ENCODE peak calls at places on chromosomes 3 and 15, in six cellular contexts. V is dermis blood vessel endothelial cell; S is adrenal gland; P is activated naive CD4-positive, alpha-beta T cell treated with Interleukin-2 at 50 U/mL for 16 hours; I is ACHN; D is iris pigment epithelial cell. F is an unnamed sample.

GRCh38 chr15:77634266-77634962 is 1.7 kb upstream of the LINGO1 start:
- DNase-seq in P (peak; percentile 60), S (peak; percentile 58), D (peak; percentile 72), V (peak; percentile 79), I (peak; percentile 66), F (peak; percentile 82)

GRCh38 chr15:50665938-50666337 is 20.7 kb downstream of the TRPM7 start:
- DNase-seq in D (no peak), V (no peak), I (no peak), S (no peak), P (no peak), F (no peak)

GRCh38 chr3:60064210-60065178 is 1014.7 kb upstream of the CFAP20DC start:
- DNase-seq in S (no peak), P (no peak), I (no peak), V (no peak), D (peak; percentile 57), F (no peak)

GRCh38 chr15:90142216-90143175 is 40.2 kb upstream of the IDH2 start:
- DNase-seq in V (no peak), S (no peak), I (no peak), P (peak; percentile 54), D (no peak), F (peak; percentile 75)

GRCh38 chr3:84601303-84601702 is 357.5 kb upstream of the CADM2 start:
- DNase-seq in S (no peak), I (no peak), V (no peak), D (peak; percentile 55), P (no peak), F (no peak)

GRCh38 chr3:179452166-179452544 is 885 bp upstream of the GNB4 start:
- DNase-seq in S (no peak), D (peak; percentile 84), I (no peak), V (peak; percentile 72), P (no peak), F (no peak)

GRCh38 chr3:149507491-149508324 is 33.2 kb downstream of the TM4SF4 start:
- DNase-seq in I (no peak), P (no peak), D (peak; percentile 57), S (peak; percentile 21), V (peak; percentile 44), F (no peak)

GRCh38 chr15:68650901-68651709 is 72.3 kb downstream of the CORO2B start:
- DNase-seq in P (peak; percentile 43), V (peak; percentile 72), D (no peak), I (peak; percentile 27), S (peak; percentile 71), F (peak; percentile 78)

GRCh38 chr3:174958671-174959328 is 99.7 kb downstream of the NAALADL2 start:
- DNase-seq in V (no peak), S (no peak), I (no peak), P (no peak), D (no peak), F (no peak)

GRCh38 chr3:16366581-16366980 is 101.6 kb downstream of the OXNAD1 start:
- DNase-seq in I (no peak), S (no peak), V (no peak), P (no peak), D (no peak), F (no peak)

GRCh38 chr3:156148345-156148945 is 28.1 kb downstream of the KCNAB1 start:
- DNase-seq in P (no peak), I (no peak), S (no peak), D (no peak), V (no peak), F (no peak)

GRCh38 chr3:169575381-169575780 is 88.1 kb downstream of the MECOM start:
- DNase-seq in P (no peak), S (no peak), V (peak; percentile 75), D (peak; percentile 23), I (no peak), F (no peak)

GRCh38 chr15:64536244-64536836 is 76.0 kb downstream of the ZNF609 start:
- DNase-seq in P (no peak), V (peak; percentile 90), I (peak; percentile 78), D (peak; percentile 89), S (no peak), F (no peak)

GRCh38 chr3:53688066-53688465 is 158.2 kb downstream of the CHDH start:
- DNase-seq in D (no peak), V (no peak), S (no peak), P (no peak), I (no peak), F (no peak)

GRCh38 chr3:13890377-13891016 is 10.6 kb upstream of the WNT7A start:
- DNase-seq in I (no peak), P (peak; percentile 35), V (no peak), D (no peak), S (no peak), F (peak; percentile 76)

GRCh38 chr3:15220056-15220455 is 14.0 kb downstream of the CAPN7 start:
- DNase-seq in V (no peak), P (no peak), I (no peak), D (no peak), S (no peak), F (no peak)

GRCh38 chr3:167684389-167684993 is 30.7 kb upstream of the WDR49 start:
- DNase-seq in P (peak; percentile 3), V (peak; percentile 80), I (peak; percentile 69), D (peak; percentile 54), S (peak; percentile 70), F (no peak)

GRCh38 chr3:124761250-124761796 is 31.1 kb downstream of the UMPS start:
- DNase-seq in P (peak; percentile 76), D (peak; percentile 92), S (peak; percentile 95), V (peak; percentile 88), I (peak; percentile 67), F (peak; percentile 90)

GRCh38 chr3:24495334-24495994 is 814 bp upstream of the THRB start:
- DNase-seq in P (no peak), S (peak; percentile 72), I (no peak), V (no peak), D (no peak), F (no peak)

GRCh38 chr3:178097576-178097975 is 438.7 kb upstream of the KCNMB2 start:
- DNase-seq in I (no peak), S (peak; percentile 48), D (peak; percentile 92), P (no peak), V (no peak), F (no peak)

GRCh38 chr3:14497321-14497720 is 42.8 kb downstream of the GRIP2 start:
- DNase-seq in P (no peak), I (no peak), S (no peak), V (no peak), D (no peak), F (no peak)

GRCh38 chr3:21942328-21942727 is 191.3 kb upstream of the ZNF385D start:
- DNase-seq in I (no peak), V (no peak), D (peak; percentile 84), P (no peak), S (no peak), F (no peak)

GRCh38 chr15:69170597-69170996 is 10.2 kb downstream of the GLCE start:
- DNase-seq in P (no peak), I (no peak), D (no peak), V (peak; percentile 29), S (no peak), F (no peak)

GRCh38 chr15:62147149-62148013 is 17.7 kb downstream of the C2CD4B start:
- DNase-seq in I (no peak), P (no peak), V (no peak), D (no peak), S (no peak), F (no peak)

GRCh38 chr15:74781673-74782595 is at the start of gene CSK:
- DNase-seq in D (peak; percentile 53), I (peak; percentile 70), S (peak; percentile 76), V (peak; percentile 77), P (peak; percentile 78), F (peak; percentile 93)

GRCh38 chr3:59774613-59775012 is 724.8 kb upstream of the CFAP20DC start:
- DNase-seq in P (no peak), D (peak; percentile 86), V (no peak), S (no peak), I (peak; percentile 38), F (no peak)

GRCh38 chr3:52615178-52615577 is 70.5 kb downstream of the PBRM1 start:
- DNase-seq in S (no peak), V (no peak), D (peak; percentile 39), P (no peak), I (no peak), F (no peak)

GRCh38 chr3:195151866-195152526 is 119.0 kb downstream of the XXYLT1 start:
- DNase-seq in V (peak; percentile 95), I (peak; percentile 1), D (peak; percentile 89), P (no peak), S (no peak), F (no peak)

GRCh38 chr3:101423984-101424888 is 88.8 kb downstream of the SENP7 start:
- DNase-seq in V (no peak), S (no peak), I (no peak), P (no peak), D (no peak), F (no peak)

GRCh38 chr3:49012441-49013017 is 5.3 kb downstream of the WDR6 start:
- DNase-seq in S (peak; percentile 67), P (no peak), D (no peak), I (no peak), V (no peak), F (no peak)

GRCh38 chr15:68829068-68829467 is 8.4 kb upstream of the ANP32A start:
- DNase-seq in D (peak; percentile 25), S (peak; percentile 24), P (peak; percentile 6), I (peak; percentile 23), V (peak; percentile 74), F (no peak)

GRCh38 chr3:66431494-66431893 is 69.3 kb downstream of the LRIG1 start:
- DNase-seq in S (no peak), P (no peak), V (no peak), D (peak; percentile 75), I (peak; percentile 15), F (no peak)

GRCh38 chr3:155979746-155980145 is 109.3 kb downstream of the GMPS start:
- DNase-seq in S (no peak), I (no peak), P (no peak), D (peak; percentile 31), V (no peak), F (no peak)